ENCODE peak calls at places on chromosomes 5 and 9, in nine cellular contexts. One of them, this sample, is unnamed.
A peak's percentile ranks its signal among the peaks of the same experiment; 100 is the strongest.

GRCh38 chr5:131749138-131749537 is 47.7 kb downstream of the FNIP1 start:
- DNase-seq in lower lobe of right lung: no peak
- DNase-seq in mesothelial cell of epicardium: no peak
- DNase-seq in activated B cell treated with CpG ODN at 0.5 μM for 24 hours: no peak
- DNase-seq in heart right ventricle: no peak
- DNase-seq in foreskin fibroblast: peak; percentile 70
- DNase-seq in fibroblast of the aortic adventitia: peak; percentile 28
- DNase-seq in GM20000: no peak
- DNase-seq in cardiac muscle cell: no peak
- DNase-seq in this sample: peak; percentile 37

GRCh38 chr9:136944094-136944518 is 432 bp downstream of the FBXW5 start:
- DNase-seq in fibroblast of the aortic adventitia: peak; percentile 44
- DNase-seq in mesothelial cell of epicardium: no peak
- DNase-seq in heart right ventricle: no peak
- DNase-seq in activated B cell treated with CpG ODN at 0.5 μM for 24 hours: no peak
- DNase-seq in foreskin fibroblast: peak; percentile 87
- DNase-seq in cardiac muscle cell: peak; percentile 79
- DNase-seq in lower lobe of right lung: no peak
- DNase-seq in GM20000: peak; percentile 93
- DNase-seq in this sample: peak; percentile 39

GRCh38 chr5:124468671-124469411 is 277.6 kb downstream of the ZNF608 start:
- DNase-seq in heart right ventricle: no peak
- DNase-seq in activated B cell treated with CpG ODN at 0.5 μM for 24 hours: no peak
- DNase-seq in cardiac muscle cell: no peak
- DNase-seq in lower lobe of right lung: no peak
- DNase-seq in fibroblast of the aortic adventitia: no peak
- DNase-seq in foreskin fibroblast: no peak
- DNase-seq in GM20000: no peak
- DNase-seq in mesothelial cell of epicardium: no peak
- DNase-seq in this sample: no peak

GRCh38 chr5:173868096-173868879 is 19.9 kb upstream of the CPEB4 start:
- DNase-seq in GM20000: no peak
- DNase-seq in activated B cell treated with CpG ODN at 0.5 μM for 24 hours: no peak
- DNase-seq in lower lobe of right lung: no peak
- DNase-seq in fibroblast of the aortic adventitia: no peak
- DNase-seq in heart right ventricle: no peak
- DNase-seq in foreskin fibroblast: no peak
- DNase-seq in mesothelial cell of epicardium: no peak
- DNase-seq in cardiac muscle cell: no peak
- DNase-seq in this sample: no peak

GRCh38 chr5:132280371-132281240 is 13.6 kb upstream of the SLC22A4 start:
- DNase-seq in cardiac muscle cell: no peak
- DNase-seq in foreskin fibroblast: no peak
- DNase-seq in GM20000: no peak
- DNase-seq in heart right ventricle: no peak
- DNase-seq in mesothelial cell of epicardium: no peak
- DNase-seq in lower lobe of right lung: no peak
- DNase-seq in activated B cell treated with CpG ODN at 0.5 μM for 24 hours: no peak
- DNase-seq in fibroblast of the aortic adventitia: no peak
- DNase-seq in this sample: no peak

GRCh38 chr5:6554812-6555211 is 78.0 kb downstream of the NSUN2 start:
- DNase-seq in heart right ventricle: no peak
- DNase-seq in fibroblast of the aortic adventitia: no peak
- DNase-seq in activated B cell treated with CpG ODN at 0.5 μM for 24 hours: no peak
- DNase-seq in cardiac muscle cell: no peak
- DNase-seq in lower lobe of right lung: no peak
- DNase-seq in mesothelial cell of epicardium: no peak
- DNase-seq in foreskin fibroblast: no peak
- DNase-seq in GM20000: no peak
- DNase-seq in this sample: no peak

GRCh38 chr5:170173227-170173626 is 59.6 kb upstream of the C5orf58 start:
- DNase-seq in heart right ventricle: no peak
- DNase-seq in activated B cell treated with CpG ODN at 0.5 μM for 24 hours: no peak
- DNase-seq in lower lobe of right lung: no peak
- DNase-seq in fibroblast of the aortic adventitia: peak; percentile 12
- DNase-seq in mesothelial cell of epicardium: no peak
- DNase-seq in foreskin fibroblast: peak; percentile 53
- DNase-seq in GM20000: no peak
- DNase-seq in cardiac muscle cell: no peak
- DNase-seq in this sample: peak; percentile 50

GRCh38 chr5:159752622-159753275 is 163.5 kb upstream of the ADRA1B start:
- DNase-seq in heart right ventricle: no peak
- DNase-seq in mesothelial cell of epicardium: no peak
- DNase-seq in activated B cell treated with CpG ODN at 0.5 μM for 24 hours: no peak
- DNase-seq in GM20000: no peak
- DNase-seq in cardiac muscle cell: no peak
- DNase-seq in lower lobe of right lung: no peak
- DNase-seq in foreskin fibroblast: peak; percentile 74
- DNase-seq in fibroblast of the aortic adventitia: peak; percentile 60
- DNase-seq in this sample: no peak

GRCh38 chr5:168528521-168529360 is at the start of gene FBLL1:
- DNase-seq in activated B cell treated with CpG ODN at 0.5 μM for 24 hours: no peak
- DNase-seq in foreskin fibroblast: peak; percentile 58
- DNase-seq in mesothelial cell of epicardium: peak; percentile 69
- DNase-seq in fibroblast of the aortic adventitia: peak; percentile 32
- DNase-seq in lower lobe of right lung: no peak
- DNase-seq in GM20000: peak; percentile 65
- DNase-seq in cardiac muscle cell: peak; percentile 85
- DNase-seq in heart right ventricle: peak; percentile 23
- DNase-seq in this sample: no peak

DNA sequence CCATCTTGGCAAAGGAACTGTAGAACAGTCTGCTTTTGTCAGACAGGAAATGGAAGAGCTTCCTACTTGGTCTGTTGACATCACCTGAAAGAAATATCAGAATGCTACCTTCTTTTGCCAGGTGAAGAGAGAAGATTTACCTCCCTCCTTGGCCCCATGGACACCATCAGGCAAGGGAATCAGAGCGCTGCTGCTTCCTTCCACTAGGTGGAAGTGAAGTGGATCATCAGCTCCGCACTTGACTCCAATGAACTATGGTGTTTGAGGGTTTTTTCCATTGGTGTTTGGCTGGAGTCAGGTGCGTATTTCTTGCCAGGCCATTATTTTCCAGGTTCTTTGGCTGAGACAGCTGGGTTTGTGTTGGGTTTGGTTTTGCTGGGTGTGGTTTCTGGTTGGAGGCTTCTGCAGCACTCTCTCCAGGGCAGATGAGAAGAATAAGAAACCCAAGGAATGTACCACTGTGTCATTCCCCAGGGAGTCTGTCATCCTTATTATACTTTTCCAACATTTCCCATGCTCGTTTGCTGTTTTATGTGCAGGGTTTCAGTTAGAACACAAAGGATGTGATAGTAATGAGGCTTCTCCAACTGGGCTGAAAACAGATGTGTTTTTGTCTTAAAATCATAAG is 12.4 kb downstream of the SPATA31E1 start:
- DNase-seq in cardiac muscle cell: no peak
- DNase-seq in lower lobe of right lung: no peak
- DNase-seq in mesothelial cell of epicardium: no peak
- DNase-seq in GM20000: no peak
- DNase-seq in heart right ventricle: no peak
- DNase-seq in fibroblast of the aortic adventitia: no peak
- DNase-seq in activated B cell treated with CpG ODN at 0.5 μM for 24 hours: no peak
- DNase-seq in foreskin fibroblast: no peak
- DNase-seq in this sample: no peak
- TF ChIP-seq CTCF in cardiac muscle cell: no peak
- TF ChIP-seq CTCF in lower lobe of right lung: no peak
- TF ChIP-seq CTCF in mesothelial cell of epicardium: no peak
- TF ChIP-seq CTCF in GM20000: no peak
- TF ChIP-seq CTCF in heart right ventricle: no peak
- TF ChIP-seq CTCF in fibroblast of the aortic adventitia: no peak
- TF ChIP-seq CTCF in activated B cell treated with CpG ODN at 0.5 μM for 24 hours: no peak
- TF ChIP-seq CTCF in foreskin fibroblast: no peak
- TF ChIP-seq CTCF in this sample: peak; percentile 1

DNA sequence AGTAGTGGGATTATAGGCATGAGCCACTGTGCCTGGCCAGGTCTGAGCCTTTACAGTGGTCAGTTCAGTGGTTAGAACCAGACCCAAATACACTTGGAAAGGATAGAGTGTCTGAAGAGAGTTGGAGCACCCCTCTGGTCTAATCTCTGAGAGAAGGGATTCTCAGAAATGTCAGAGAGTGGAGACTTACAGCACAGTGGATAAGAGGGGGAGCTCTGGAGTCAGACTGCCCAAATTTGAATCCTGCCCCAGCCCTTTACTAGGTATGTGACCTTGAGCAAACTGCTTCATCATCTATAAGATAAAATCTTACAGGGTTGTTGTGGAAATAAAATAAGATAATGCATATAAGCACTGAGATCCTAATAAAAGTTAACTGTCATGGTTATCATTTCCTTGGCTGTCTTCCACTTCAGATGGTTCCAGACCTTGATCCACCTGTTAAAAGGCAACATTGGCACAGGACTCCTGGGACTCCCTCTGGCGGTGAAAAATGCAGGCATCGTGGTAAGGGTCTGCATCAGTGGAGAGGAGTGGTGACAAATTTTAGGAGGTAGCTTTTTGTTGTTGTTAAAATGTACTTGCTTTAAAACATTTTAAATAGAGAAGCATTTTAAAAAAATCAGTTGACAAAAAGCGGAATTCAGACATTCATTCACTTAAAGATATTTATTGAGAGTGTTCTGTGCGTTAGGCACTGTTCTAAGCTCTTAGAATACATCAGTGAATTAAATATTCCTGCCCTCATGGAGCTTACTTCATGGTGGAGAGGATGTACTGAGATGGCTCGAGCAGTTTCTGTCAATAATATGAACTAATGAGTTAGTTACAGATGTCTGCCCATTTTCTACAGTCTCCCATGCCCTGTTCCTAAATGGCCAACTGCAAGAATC is 16.0 kb downstream of the SLC36A1 start:
- DNase-seq in mesothelial cell of epicardium: no peak
- DNase-seq in GM20000: no peak
- DNase-seq in heart right ventricle: no peak
- DNase-seq in activated B cell treated with CpG ODN at 0.5 μM for 24 hours: no peak
- DNase-seq in foreskin fibroblast: no peak
- DNase-seq in fibroblast of the aortic adventitia: no peak
- DNase-seq in lower lobe of right lung: no peak
- DNase-seq in cardiac muscle cell: peak; percentile 46
- DNase-seq in this sample: no peak
- TF ChIP-seq CTCF in mesothelial cell of epicardium: peak; percentile 47
- TF ChIP-seq CTCF in GM20000: no peak
- TF ChIP-seq CTCF in heart right ventricle: peak; percentile 21
- TF ChIP-seq CTCF in activated B cell treated with CpG ODN at 0.5 μM for 24 hours: no peak
- TF ChIP-seq CTCF in foreskin fibroblast: peak; percentile 10
- TF ChIP-seq CTCF in fibroblast of the aortic adventitia: peak; percentile 38
- TF ChIP-seq CTCF in lower lobe of right lung: peak; percentile 16
- TF ChIP-seq CTCF in cardiac muscle cell: peak; percentile 43
- TF ChIP-seq CTCF in this sample: peak; percentile 40

DNA sequence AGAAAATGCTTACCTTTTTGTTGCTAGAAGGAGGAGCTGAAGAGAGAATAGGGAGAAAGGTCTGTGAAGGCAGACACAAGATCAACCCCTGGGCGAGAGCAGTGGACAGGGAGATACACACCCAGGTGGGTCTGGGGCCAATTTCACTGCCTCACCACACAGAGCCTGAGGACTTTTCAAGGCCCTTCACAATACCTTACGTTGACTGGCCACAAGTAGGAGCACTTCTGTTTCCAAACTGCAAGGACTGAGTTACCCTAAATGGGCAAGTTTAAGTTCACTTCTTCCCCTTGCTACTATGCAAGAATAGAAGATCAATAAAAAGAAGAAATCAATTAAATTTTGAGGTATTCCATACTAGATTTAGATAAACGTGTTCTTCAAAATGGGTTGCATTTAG is 174.5 kb upstream of the SLC12A2 start:
- DNase-seq in foreskin fibroblast: peak; percentile 59
- DNase-seq in lower lobe of right lung: no peak
- DNase-seq in cardiac muscle cell: peak; percentile 66
- DNase-seq in GM20000: peak; percentile 39
- DNase-seq in activated B cell treated with CpG ODN at 0.5 μM for 24 hours: no peak
- DNase-seq in mesothelial cell of epicardium: no peak
- DNase-seq in heart right ventricle: peak; percentile 7
- DNase-seq in fibroblast of the aortic adventitia: peak; percentile 65
- DNase-seq in this sample: peak; percentile 31
- TF ChIP-seq CTCF in foreskin fibroblast: peak; percentile 68
- TF ChIP-seq CTCF in lower lobe of right lung: peak; percentile 47
- TF ChIP-seq CTCF in cardiac muscle cell: peak; percentile 76
- TF ChIP-seq CTCF in GM20000: peak; percentile 59
- TF ChIP-seq CTCF in activated B cell treated with CpG ODN at 0.5 μM for 24 hours: no peak
- TF ChIP-seq CTCF in mesothelial cell of epicardium: no peak
- TF ChIP-seq CTCF in heart right ventricle: peak; percentile 46
- TF ChIP-seq CTCF in fibroblast of the aortic adventitia: peak; percentile 73
- TF ChIP-seq CTCF in this sample: peak; percentile 82

GRCh38 chr5:157269165-157269671 is 3.3 kb downstream of the CYFIP2 start:
- DNase-seq in GM20000: no peak
- DNase-seq in fibroblast of the aortic adventitia: no peak
- DNase-seq in mesothelial cell of epicardium: no peak
- DNase-seq in heart right ventricle: no peak
- DNase-seq in foreskin fibroblast: no peak
- DNase-seq in activated B cell treated with CpG ODN at 0.5 μM for 24 hours: no peak
- DNase-seq in cardiac muscle cell: no peak
- DNase-seq in lower lobe of right lung: peak; percentile 63
- DNase-seq in this sample: no peak

GRCh38 chr5:157265714-157266285 is at the start of gene CYFIP2:
- DNase-seq in activated B cell treated with CpG ODN at 0.5 μM for 24 hours: peak; percentile 76
- DNase-seq in fibroblast of the aortic adventitia: no peak
- DNase-seq in GM20000: peak; percentile 94
- DNase-seq in cardiac muscle cell: peak; percentile 84
- DNase-seq in lower lobe of right lung: peak; percentile 83
- DNase-seq in foreskin fibroblast: peak; percentile 71
- DNase-seq in heart right ventricle: no peak
- DNase-seq in mesothelial cell of epicardium: peak; percentile 71
- DNase-seq in this sample: no peak

GRCh38 chr5:157267766-157268480 is 2.0 kb downstream of the CYFIP2 start:
- DNase-seq in mesothelial cell of epicardium: no peak
- DNase-seq in cardiac muscle cell: no peak
- DNase-seq in heart right ventricle: peak; percentile 33
- DNase-seq in foreskin fibroblast: no peak
- DNase-seq in lower lobe of right lung: no peak
- DNase-seq in fibroblast of the aortic adventitia: no peak
- DNase-seq in activated B cell treated with CpG ODN at 0.5 μM for 24 hours: no peak
- DNase-seq in GM20000: no peak
- DNase-seq in this sample: no peak

GRCh38 chr5:157267025-157267424 is 1.1 kb downstream of the CYFIP2 start:
- DNase-seq in foreskin fibroblast: no peak
- DNase-seq in activated B cell treated with CpG ODN at 0.5 μM for 24 hours: no peak
- DNase-seq in GM20000: no peak
- DNase-seq in lower lobe of right lung: no peak
- DNase-seq in cardiac muscle cell: no peak
- DNase-seq in fibroblast of the aortic adventitia: no peak
- DNase-seq in heart right ventricle: no peak
- DNase-seq in mesothelial cell of epicardium: no peak
- DNase-seq in this sample: no peak

DNA sequence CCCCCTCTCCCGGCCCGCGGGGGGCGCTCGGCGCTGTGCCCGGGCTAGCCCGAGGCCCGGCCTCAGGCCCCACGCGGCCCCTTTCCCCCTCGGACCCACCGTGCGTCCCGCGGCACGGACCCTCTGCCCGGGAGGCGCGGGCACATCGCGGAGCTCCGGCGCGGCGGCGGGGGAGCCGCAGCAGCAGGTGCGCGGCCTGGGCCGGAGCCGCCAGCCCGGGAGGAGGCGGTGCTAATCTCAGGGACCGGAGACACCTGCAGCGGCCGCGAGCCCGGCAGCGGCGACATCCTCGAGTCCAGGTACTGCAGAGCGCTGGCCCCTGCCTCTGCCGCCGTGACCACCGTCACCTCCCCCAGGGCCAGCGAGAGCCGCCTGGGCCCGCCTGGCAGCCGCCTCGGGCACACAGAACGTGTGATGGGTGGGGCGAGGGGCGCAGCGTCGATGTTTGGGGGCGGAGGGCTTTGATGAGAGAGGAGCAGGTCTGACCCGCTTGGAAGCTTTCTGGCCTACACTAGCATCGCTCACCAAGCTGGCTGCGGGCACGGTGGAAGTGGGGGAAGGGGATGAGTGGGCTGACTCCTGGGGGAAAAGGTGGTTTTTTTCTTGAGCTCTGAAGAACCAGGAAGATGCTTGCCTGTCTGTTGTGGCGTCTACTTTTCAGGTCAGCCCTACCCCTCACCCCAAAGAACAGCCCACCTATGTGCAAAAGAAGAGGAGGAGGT is 524 bp downstream of the CYFIP2 start:
- DNase-seq in cardiac muscle cell: peak; percentile 49
- DNase-seq in activated B cell treated with CpG ODN at 0.5 μM for 24 hours: peak; percentile 61
- DNase-seq in lower lobe of right lung: peak; percentile 73
- DNase-seq in GM20000: peak; percentile 72
- DNase-seq in heart right ventricle: no peak
- DNase-seq in foreskin fibroblast: peak; percentile 29
- DNase-seq in fibroblast of the aortic adventitia: no peak
- DNase-seq in mesothelial cell of epicardium: peak; percentile 66
- DNase-seq in this sample: no peak
- TF ChIP-seq CTCF in cardiac muscle cell: no peak
- TF ChIP-seq CTCF in activated B cell treated with CpG ODN at 0.5 μM for 24 hours: no peak
- TF ChIP-seq CTCF in lower lobe of right lung: no peak
- TF ChIP-seq CTCF in GM20000: peak; percentile 31
- TF ChIP-seq CTCF in heart right ventricle: no peak
- TF ChIP-seq CTCF in foreskin fibroblast: no peak
- TF ChIP-seq CTCF in fibroblast of the aortic adventitia: no peak
- TF ChIP-seq CTCF in mesothelial cell of epicardium: no peak
- TF ChIP-seq CTCF in this sample: peak; percentile 30